ENCODE peak calls at places on chromosomes 5 and 9, in six cellular contexts. F is GM04504, N is DMS53, Y is T-cell, S is T-helper 2 cell, X is naive B cell. D is an unnamed sample.

GRCh38 chr5:2750026-2750757 is 1.3 kb downstream of the IRX2 start:
- DNase-seq in F (no peak), N (no peak), Y (no peak), S (no peak), X (no peak), D (no peak)

GRCh38 chr5:133370904-133371303 is 241.4 kb downstream of the FSTL4 start:
- DNase-seq in F (no peak), N (no peak), Y (no peak), S (no peak), X (no peak), D (no peak)

GRCh38 chr9:33289501-33289900 is 815 bp upstream of the NFX1 start:
- DNase-seq in F (no peak), N (peak), Y (no peak), S (no peak), X (no peak), D (no peak)

GRCh38 chr9:16275795-16276624 is 594.5 kb downstream of the BNC2 start:
- DNase-seq in F (no peak), N (no peak), Y (no peak), S (no peak), X (no peak), D (no peak)

GRCh38 chr5:179765400-179765799 is 28.4 kb upstream of the LTC4S start:
- DNase-seq in F (peak), N (peak), Y (no peak), S (no peak), X (no peak), D (peak)

GRCh38 chr5:136023935-136024645 is 4.7 kb upstream of the TGFBI start:
- DNase-seq in F (peak), N (no peak), Y (no peak), S (no peak), X (no peak), D (peak)

GRCh38 chr5:96936431-96937221 is 746 bp downstream of the LNPEP start:
- DNase-seq in F (no peak), N (peak), Y (peak), S (peak), X (peak), D (no peak)

GRCh38 chr9:114433720-114434255 is 46.0 kb upstream of the AKNA start:
- DNase-seq in F (no peak), N (no peak), Y (no peak), S (no peak), X (no peak), D (no peak)

GRCh38 chr5:149452665-149453617 is 73.8 kb upstream of the IL17B start:
- DNase-seq in F (peak), N (no peak), Y (no peak), S (no peak), X (no peak), D (peak)

GRCh38 chr5:129069316-129069715 is 25.2 kb upstream of the ISOC1 start:
- DNase-seq in F (no peak), N (no peak), Y (no peak), S (no peak), X (no peak), D (no peak)

GRCh38 chr5:2047341-2047927 is 164.7 kb upstream of the IRX4 start:
- DNase-seq in F (no peak), N (no peak), Y (no peak), S (no peak), X (no peak), D (no peak)